ENCODE peak calls at places on chromosomes 6 and 20, in ten cellular contexts. One of them, this sample, is unnamed.

GRCh38 chr6:6859722-6860121 is 248.0 kb upstream of the RREB1 start:
- DNase-seq in GM23338: no peak
- DNase-seq in HCT116: no peak
- DNase-seq in HepG2: no peak
- DNase-seq in DND-41: no peak
- DNase-seq in GM23248: no peak
- DNase-seq in fibroblast of lung: no peak
- DNase-seq in PC-3: no peak
- DNase-seq in astrocyte: no peak
- DNase-seq in PC-9: no peak
- DNase-seq in this sample: no peak

GRCh38 chr6:169669889-169670288 is 31.9 kb downstream of the WDR27 start:
- DNase-seq in PC-9: no peak
- DNase-seq in fibroblast of lung: no peak
- DNase-seq in GM23248: peak
- DNase-seq in PC-3: no peak
- DNase-seq in HCT116: no peak
- DNase-seq in GM23338: no peak
- DNase-seq in DND-41: no peak
- DNase-seq in astrocyte: no peak
- DNase-seq in HepG2: no peak
- DNase-seq in this sample: no peak

GRCh38 chr6:15430947-15431405 is 185.1 kb downstream of the JARID2 start:
- DNase-seq in GM23338: no peak
- DNase-seq in HepG2: peak
- DNase-seq in DND-41: no peak
- DNase-seq in astrocyte: no peak
- DNase-seq in GM23248: peak
- DNase-seq in PC-3: no peak
- DNase-seq in PC-9: no peak
- DNase-seq in HCT116: no peak
- DNase-seq in fibroblast of lung: no peak
- DNase-seq in this sample: no peak

GRCh38 chr6:110518281-110518623 is 41.8 kb upstream of the SLC22A16 start:
- DNase-seq in HCT116: no peak
- DNase-seq in PC-3: peak
- DNase-seq in HepG2: peak
- DNase-seq in astrocyte: no peak
- DNase-seq in GM23248: peak
- DNase-seq in GM23338: peak
- DNase-seq in PC-9: no peak
- DNase-seq in DND-41: no peak
- DNase-seq in fibroblast of lung: peak
- DNase-seq in this sample: no peak

GRCh38 chr6:30265166-30265565 is 52.0 kb upstream of the TRIM26 start:
- DNase-seq in GM23338: no peak
- DNase-seq in HepG2: no peak
- DNase-seq in fibroblast of lung: no peak
- DNase-seq in HCT116: no peak
- DNase-seq in PC-9: no peak
- DNase-seq in PC-3: no peak
- DNase-seq in astrocyte: peak
- DNase-seq in DND-41: no peak
- DNase-seq in GM23248: peak
- DNase-seq in this sample: no peak

GRCh38 chr20:37285664-37286374 is 3.6 kb upstream of the MANBAL start:
- DNase-seq in fibroblast of lung: no peak
- DNase-seq in HCT116: no peak
- DNase-seq in GM23248: no peak
- DNase-seq in DND-41: no peak
- DNase-seq in GM23338: no peak
- DNase-seq in HepG2: peak
- DNase-seq in astrocyte: no peak
- DNase-seq in PC-9: no peak
- DNase-seq in PC-3: no peak
- DNase-seq in this sample: no peak

GRCh38 chr6:56259163-56259562 is 11.8 kb upstream of the COL21A1 start:
- DNase-seq in DND-41: no peak
- DNase-seq in GM23248: no peak
- DNase-seq in HepG2: no peak
- DNase-seq in PC-3: no peak
- DNase-seq in GM23338: peak
- DNase-seq in PC-9: no peak
- DNase-seq in fibroblast of lung: no peak
- DNase-seq in astrocyte: peak
- DNase-seq in HCT116: no peak
- DNase-seq in this sample: no peak

GRCh38 chr20:50338479-50339195 is 148.0 kb downstream of the CEBPB start:
- DNase-seq in fibroblast of lung: no peak
- DNase-seq in GM23248: peak
- DNase-seq in PC-3: no peak
- DNase-seq in HepG2: peak
- DNase-seq in PC-9: no peak
- DNase-seq in DND-41: peak
- DNase-seq in GM23338: peak
- DNase-seq in HCT116: no peak
- DNase-seq in astrocyte: peak
- DNase-seq in this sample: no peak

GRCh38 chr6:127096167-127096566 is 22.3 kb upstream of the RSPO3 start:
- DNase-seq in PC-3: no peak
- DNase-seq in DND-41: no peak
- DNase-seq in fibroblast of lung: no peak
- DNase-seq in astrocyte: no peak
- DNase-seq in GM23248: no peak
- DNase-seq in HCT116: no peak
- DNase-seq in HepG2: no peak
- DNase-seq in GM23338: no peak
- DNase-seq in PC-9: no peak
- DNase-seq in this sample: no peak

GRCh38 chr6:167858086-167858591 is 31.4 kb downstream of the AFDN start:
- DNase-seq in HCT116: no peak
- DNase-seq in PC-9: no peak
- DNase-seq in DND-41: no peak
- DNase-seq in fibroblast of lung: peak
- DNase-seq in astrocyte: peak
- DNase-seq in PC-3: no peak
- DNase-seq in GM23248: peak
- DNase-seq in HepG2: no peak
- DNase-seq in GM23338: no peak
- DNase-seq in this sample: no peak

GRCh38 chr20:2751347-2751867 is 49.0 kb downstream of the CPXM1 start:
- DNase-seq in DND-41: no peak
- DNase-seq in HepG2: peak
- DNase-seq in PC-9: no peak
- DNase-seq in GM23248: no peak
- DNase-seq in fibroblast of lung: no peak
- DNase-seq in PC-3: peak
- DNase-seq in HCT116: no peak
- DNase-seq in GM23338: no peak
- DNase-seq in astrocyte: no peak
- DNase-seq in this sample: no peak

GRCh38 chr20:2751868-2752630 is 48.4 kb downstream of the CPXM1 start:
- DNase-seq in GM23248: peak
- DNase-seq in PC-9: peak
- DNase-seq in astrocyte: no peak
- DNase-seq in fibroblast of lung: no peak
- DNase-seq in GM23338: no peak
- DNase-seq in DND-41: no peak
- DNase-seq in PC-3: peak
- DNase-seq in HCT116: no peak
- DNase-seq in HepG2: no peak
- DNase-seq in this sample: no peak

GRCh38 chr20:2749951-2750342 is 50.5 kb downstream of the CPXM1 start:
- DNase-seq in HCT116: no peak
- DNase-seq in GM23248: no peak
- DNase-seq in PC-9: no peak
- DNase-seq in GM23338: peak
- DNase-seq in astrocyte: no peak
- DNase-seq in HepG2: no peak
- DNase-seq in fibroblast of lung: no peak
- DNase-seq in PC-3: no peak
- DNase-seq in DND-41: no peak
- DNase-seq in this sample: no peak

GRCh38 chr20:2749343-2749950 is 51.0 kb downstream of the CPXM1 start:
- DNase-seq in PC-9: no peak
- DNase-seq in GM23248: no peak
- DNase-seq in GM23338: no peak
- DNase-seq in PC-3: no peak
- DNase-seq in fibroblast of lung: no peak
- DNase-seq in astrocyte: no peak
- DNase-seq in DND-41: no peak
- DNase-seq in HepG2: no peak
- DNase-seq in HCT116: no peak
- DNase-seq in this sample: no peak

GRCh38 chr20:2750343-2751251 is 49.8 kb downstream of the CPXM1 start:
- DNase-seq in DND-41: no peak
- DNase-seq in fibroblast of lung: peak
- DNase-seq in GM23338: peak
- DNase-seq in HCT116: no peak
- DNase-seq in PC-3: peak
- DNase-seq in HepG2: peak
- DNase-seq in GM23248: peak
- DNase-seq in astrocyte: no peak
- DNase-seq in PC-9: no peak
- DNase-seq in this sample: peak
- TF ChIP-seq EZH2 in DND-41: no peak
- TF ChIP-seq EZH2 in fibroblast of lung: no peak
- TF ChIP-seq EZH2 in GM23338: no peak
- TF ChIP-seq EZH2 in HCT116: no peak
- TF ChIP-seq EZH2 in PC-3: no peak
- TF ChIP-seq EZH2 in HepG2: peak
- TF ChIP-seq EZH2 in GM23248: peak
- TF ChIP-seq EZH2 in astrocyte: peak
- TF ChIP-seq EZH2 in PC-9: no peak
- TF ChIP-seq EZH2 in this sample: no peak

DNA sequence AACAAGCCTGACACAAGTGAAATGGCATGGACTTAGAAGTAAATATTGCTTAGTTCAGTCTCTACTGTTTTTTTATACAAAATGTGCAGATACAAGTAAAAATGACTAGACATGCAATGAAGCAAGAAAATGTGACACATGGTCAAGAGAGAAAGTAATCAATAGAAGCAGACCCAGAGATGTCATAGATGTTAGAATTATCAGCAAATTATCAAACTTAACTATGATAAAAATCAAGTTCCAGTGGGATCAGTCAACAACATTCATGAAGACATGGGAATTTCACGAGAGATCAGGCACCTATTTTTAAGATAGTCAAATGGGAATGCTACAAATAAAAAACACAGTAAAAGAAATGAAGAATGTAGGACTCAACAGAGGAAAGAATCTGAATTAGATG is 267.0 kb downstream of the SLC35F1 start:
- DNase-seq in astrocyte: no peak
- DNase-seq in HCT116: no peak
- DNase-seq in GM23338: no peak
- DNase-seq in PC-3: no peak
- DNase-seq in PC-9: no peak
- DNase-seq in GM23248: no peak
- DNase-seq in HepG2: no peak
- DNase-seq in fibroblast of lung: no peak
- DNase-seq in DND-41: no peak
- DNase-seq in this sample: no peak
- TF ChIP-seq EZH2 in astrocyte: no peak
- TF ChIP-seq EZH2 in HCT116: no peak
- TF ChIP-seq EZH2 in GM23338: no peak
- TF ChIP-seq EZH2 in PC-3: no peak
- TF ChIP-seq EZH2 in PC-9: no peak
- TF ChIP-seq EZH2 in GM23248: no peak
- TF ChIP-seq EZH2 in HepG2: no peak
- TF ChIP-seq EZH2 in fibroblast of lung: no peak
- TF ChIP-seq EZH2 in DND-41: no peak
- TF ChIP-seq EZH2 in this sample: no peak

GRCh38 chr6:99991955-99992354 is 2.1 kb downstream of the MCHR2 start:
- DNase-seq in PC-9: no peak
- DNase-seq in fibroblast of lung: no peak
- DNase-seq in HCT116: no peak
- DNase-seq in GM23338: no peak
- DNase-seq in astrocyte: no peak
- DNase-seq in PC-3: no peak
- DNase-seq in HepG2: no peak
- DNase-seq in GM23248: no peak
- DNase-seq in DND-41: no peak
- DNase-seq in this sample: no peak

GRCh38 chr6:99995916-99996315 is 1.9 kb upstream of the MCHR2 start:
- DNase-seq in GM23248: no peak
- DNase-seq in DND-41: no peak
- DNase-seq in PC-3: no peak
- DNase-seq in PC-9: no peak
- DNase-seq in HCT116: no peak
- DNase-seq in GM23338: no peak
- DNase-seq in fibroblast of lung: no peak
- DNase-seq in astrocyte: no peak
- DNase-seq in HepG2: no peak
- DNase-seq in this sample: no peak

GRCh38 chr6:99993533-99994251 is at the start of gene MCHR2:
- DNase-seq in GM23248: peak
- DNase-seq in GM23338: peak
- DNase-seq in fibroblast of lung: no peak
- DNase-seq in PC-3: no peak
- DNase-seq in HepG2: no peak
- DNase-seq in astrocyte: no peak
- DNase-seq in HCT116: no peak
- DNase-seq in DND-41: no peak
- DNase-seq in PC-9: no peak
- DNase-seq in this sample: no peak

GRCh38 chr6:99997141-99997540 is 3.1 kb upstream of the MCHR2 start:
- DNase-seq in PC-3: no peak
- DNase-seq in HCT116: no peak
- DNase-seq in HepG2: no peak
- DNase-seq in GM23248: no peak
- DNase-seq in DND-41: no peak
- DNase-seq in GM23338: no peak
- DNase-seq in fibroblast of lung: no peak
- DNase-seq in astrocyte: no peak
- DNase-seq in PC-9: no peak
- DNase-seq in this sample: peak

DNA sequence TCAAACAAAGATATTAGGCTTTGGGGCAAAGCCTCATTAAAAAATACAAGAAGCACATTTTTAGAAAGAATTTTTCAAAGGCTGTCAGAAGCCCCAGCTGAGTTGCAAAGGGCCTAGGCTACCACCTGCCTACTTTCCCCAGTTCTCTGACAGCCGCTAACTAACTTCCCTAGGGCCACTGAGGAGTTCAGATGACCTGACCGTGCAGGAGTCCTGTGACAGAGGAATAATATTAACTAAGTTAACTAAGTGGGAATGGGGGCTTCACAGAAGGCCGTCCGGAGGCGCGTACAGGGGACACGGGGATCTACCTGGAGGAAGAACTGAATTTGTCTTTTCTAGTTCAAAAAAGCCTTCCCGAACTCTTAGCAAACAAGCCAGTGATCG is 884 bp downstream of the MCHR2 start:
- DNase-seq in PC-3: no peak
- DNase-seq in DND-41: no peak
- DNase-seq in fibroblast of lung: no peak
- DNase-seq in PC-9: no peak
- DNase-seq in astrocyte: no peak
- DNase-seq in HCT116: no peak
- DNase-seq in GM23248: no peak
- DNase-seq in HepG2: no peak
- DNase-seq in GM23338: no peak
- DNase-seq in this sample: no peak
- TF ChIP-seq EZH2 in PC-3: no peak
- TF ChIP-seq EZH2 in DND-41: no peak
- TF ChIP-seq EZH2 in fibroblast of lung: no peak
- TF ChIP-seq EZH2 in PC-9: no peak
- TF ChIP-seq EZH2 in astrocyte: no peak
- TF ChIP-seq EZH2 in HCT116: no peak
- TF ChIP-seq EZH2 in GM23248: no peak
- TF ChIP-seq EZH2 in HepG2: no peak
- TF ChIP-seq EZH2 in GM23338: no peak
- TF ChIP-seq EZH2 in this sample: no peak

GRCh38 chr6:47319382-47319781 is 9.7 kb upstream of the TNFRSF21 start:
- DNase-seq in PC-9: no peak
- DNase-seq in HCT116: no peak
- DNase-seq in GM23248: no peak
- DNase-seq in fibroblast of lung: no peak
- DNase-seq in PC-3: no peak
- DNase-seq in DND-41: no peak
- DNase-seq in astrocyte: no peak
- DNase-seq in GM23338: no peak
- DNase-seq in HepG2: no peak
- DNase-seq in this sample: no peak
- TF ChIP-seq EZH2 in PC-9: no peak
- TF ChIP-seq EZH2 in HCT116: no peak
- TF ChIP-seq EZH2 in GM23248: no peak
- TF ChIP-seq EZH2 in fibroblast of lung: no peak
- TF ChIP-seq EZH2 in PC-3: no peak
- TF ChIP-seq EZH2 in DND-41: no peak
- TF ChIP-seq EZH2 in astrocyte: no peak
- TF ChIP-seq EZH2 in GM23338: no peak
- TF ChIP-seq EZH2 in HepG2: no peak
- TF ChIP-seq EZH2 in this sample: no peak